ENCODE peak calls at places on chromosome 22, in eight cellular contexts. One of them, this sample, is unnamed.

GRCh38 chr22:19716041-19716828 is 1.9 kb downstream of the SEPTIN5 start:
- DNase-seq in H4: no peak
- DNase-seq in K562: no peak
- DNase-seq in M059J: no peak
- DNase-seq in AG09309: no peak
- DNase-seq in GM03348: no peak
- DNase-seq in HCEC 1CT: no peak
- DNase-seq in RCC 7860: no peak
- DNase-seq in this sample: no peak

GRCh38 chr22:31947296-31947695 is 3.0 kb downstream of the YWHAH start:
- DNase-seq in H4: no peak
- DNase-seq in K562: no peak
- DNase-seq in GM03348: no peak
- DNase-seq in RCC 7860: no peak
- DNase-seq in HCEC 1CT: peak; percentile 26
- DNase-seq in AG09309: no peak
- DNase-seq in M059J: peak; percentile 27
- DNase-seq in this sample: peak; percentile 34

GRCh38 chr22:27913162-27913741 is 5.8 kb downstream of the PITPNB start:
- DNase-seq in AG09309: no peak
- DNase-seq in RCC 7860: no peak
- DNase-seq in M059J: no peak
- DNase-seq in GM03348: no peak
- DNase-seq in HCEC 1CT: no peak
- DNase-seq in H4: no peak
- DNase-seq in K562: peak; percentile 11
- DNase-seq in this sample: no peak

GRCh38 chr22:25702571-25703167 is 39.3 kb upstream of the MYO18B start:
- DNase-seq in K562: no peak
- DNase-seq in AG09309: no peak
- DNase-seq in RCC 7860: no peak
- DNase-seq in HCEC 1CT: no peak
- DNase-seq in GM03348: no peak
- DNase-seq in H4: no peak
- DNase-seq in M059J: no peak
- DNase-seq in this sample: no peak

GRCh38 chr22:46777609-46777970 is 15.1 kb downstream of the TBC1D22A start:
- DNase-seq in GM03348: no peak
- DNase-seq in RCC 7860: no peak
- DNase-seq in H4: no peak
- DNase-seq in AG09309: no peak
- DNase-seq in K562: no peak
- DNase-seq in HCEC 1CT: no peak
- DNase-seq in M059J: no peak
- DNase-seq in this sample: no peak

GRCh38 chr22:25134028-25134427 is 65.6 kb upstream of the CRYBB3 start:
- DNase-seq in RCC 7860: no peak
- DNase-seq in AG09309: no peak
- DNase-seq in GM03348: no peak
- DNase-seq in HCEC 1CT: no peak
- DNase-seq in M059J: no peak
- DNase-seq in H4: peak; percentile 23
- DNase-seq in K562: no peak
- DNase-seq in this sample: no peak

GRCh38 chr22:48742191-48742555 is 1085.5 kb downstream of the BRD1 start:
- DNase-seq in RCC 7860: no peak
- DNase-seq in GM03348: no peak
- DNase-seq in HCEC 1CT: no peak
- DNase-seq in AG09309: no peak
- DNase-seq in K562: no peak
- DNase-seq in H4: no peak
- DNase-seq in M059J: no peak
- DNase-seq in this sample: no peak

GRCh38 chr22:24516301-24516737 is 21.2 kb downstream of the UPB1 start:
- DNase-seq in M059J: peak; percentile 81
- DNase-seq in H4: peak; percentile 34
- DNase-seq in AG09309: peak; percentile 74
- DNase-seq in HCEC 1CT: peak; percentile 79
- DNase-seq in K562: no peak
- DNase-seq in GM03348: peak; percentile 90
- DNase-seq in RCC 7860: peak; percentile 61
- DNase-seq in this sample: no peak

GRCh38 chr22:29134448-29134847 is 61.6 kb downstream of the KREMEN1 start:
- DNase-seq in HCEC 1CT: no peak
- DNase-seq in M059J: no peak
- DNase-seq in H4: no peak
- DNase-seq in AG09309: no peak
- DNase-seq in RCC 7860: no peak
- DNase-seq in GM03348: no peak
- DNase-seq in K562: no peak
- DNase-seq in this sample: no peak